ENCODE peak calls at places on chromosomes 16 and 17, in eight cellular contexts. V is AG08396, U is NCI-H1930, R is Kasumi-1, D is NCI-H2171, F is fibroblast of lung, S is HEK293T, J is T-helper 2 cell. L is an unnamed sample.

GRCh38 chr17:17890773-17891759 is 54.3 kb upstream of the SREBF1 start:
- DNase-seq in V (peak), U (peak), R (no peak), D (no peak), F (peak), S (peak), J (peak), L (peak)

GRCh38 chr16:52450906-52451305 is 96.0 kb downstream of the TOX3 start:
- DNase-seq in V (no peak), U (no peak), R (no peak), D (no peak), F (no peak), S (no peak), J (no peak), L (no peak)

GRCh38 chr16:57023541-57024249 is 34.3 kb downstream of the NLRC5 start:
- DNase-seq in V (no peak), U (no peak), R (no peak), D (no peak), F (no peak), S (no peak), J (peak), L (no peak)

GRCh38 chr16:1119766-1120611 is 23.9 kb upstream of the C1QTNF8 start:
- DNase-seq in V (no peak), U (no peak), R (no peak), D (no peak), F (no peak), S (no peak), J (no peak), L (no peak)

GRCh38 chr16:31071861-31072260 is 2.2 kb downstream of the ZNF668 start:
- DNase-seq in V (peak), U (no peak), R (no peak), D (no peak), F (peak), S (no peak), J (no peak), L (peak)

GRCh38 chr16:46828943-46829342 is 2.0 kb downstream of the C16orf87 start:
- DNase-seq in V (no peak), U (no peak), R (no peak), D (no peak), F (no peak), S (no peak), J (no peak), L (no peak)

GRCh38 chr16:3087836-3088235 is 11.3 kb downstream of the ZSCAN10 start:
- DNase-seq in V (no peak), U (no peak), R (no peak), D (no peak), F (no peak), S (no peak), J (no peak), L (no peak)

GRCh38 chr17:2468270-2468669 is 43.4 kb downstream of the METTL16 start:
- DNase-seq in V (peak), U (no peak), R (no peak), D (no peak), F (peak), S (no peak), J (no peak), L (peak)

GRCh38 chr16:7321661-7322060 is 11.0 kb upstream of the RBFOX1 start:
- DNase-seq in V (no peak), U (no peak), R (no peak), D (no peak), F (no peak), S (no peak), J (no peak), L (no peak)